ENCODE peak calls at places on chromosomes 2 and 18, in nine cellular contexts. Y is heart left ventricle; I is body of pancreas; Q is DND-41; K is aorta; X is upper lobe of left lung; O is pancreas; G is PC-3; C is CD8-positive, alpha-beta T cell. U is an unnamed sample.

GRCh38 chr2:116819355-116819754 is 995.1 kb upstream of the DDX18 start:
- ATAC-seq in Y (no peak), I (no peak), Q (no peak), K (no peak), X (no peak), O (no peak), G (no peak), C (no peak), U (no peak)

GRCh38 chr2:60899892-60900249 is 18.5 kb downstream of the REL start:
- ATAC-seq in Y (no peak), I (no peak), Q (no peak), K (no peak), X (no peak), O (no peak), G (no peak), C (no peak), U (no peak)

GRCh38 chr18:57242285-57242684 is 95.4 kb downstream of the BOD1L2 start:
- ATAC-seq in Y (no peak), I (no peak), Q (no peak), K (no peak), X (no peak), O (peak; percentile 28), G (no peak), C (no peak), U (no peak)

GRCh38 chr18:49972535-49972934 is 159.2 kb upstream of the ACAA2 start:
- ATAC-seq in Y (no peak), I (no peak), Q (no peak), K (no peak), X (no peak), O (no peak), G (no peak), C (no peak), U (no peak)

GRCh38 chr18:57793630-57793986 is 9.5 kb downstream of the ATP8B1 start:
- ATAC-seq in Y (no peak), I (no peak), Q (no peak), K (peak; percentile 2), X (peak; percentile 47), O (no peak), G (no peak), C (no peak), U (no peak)

GRCh38 chr18:36203360-36203895 is 16.1 kb downstream of the MOCOS start:
- ATAC-seq in Y (no peak), I (no peak), Q (no peak), K (no peak), X (no peak), O (no peak), G (no peak), C (no peak), U (no peak)

GRCh38 chr18:45107425-45107824 is 426.7 kb downstream of the SETBP1 start:
- ATAC-seq in Y (no peak), I (no peak), Q (no peak), K (no peak), X (no peak), O (no peak), G (peak; percentile 18), C (no peak), U (no peak)

GRCh38 chr2:181656450-181657261 is at the start of gene CERKL:
- ATAC-seq in Y (peak; percentile 83), I (peak; percentile 79), Q (no peak), K (peak; percentile 79), X (peak; percentile 79), O (peak; percentile 96), G (peak; percentile 90), C (peak; percentile 23), U (peak; percentile 71)

GRCh38 chr2:200259577-200259957 is 46.9 kb upstream of the SPATS2L start:
- ATAC-seq in Y (no peak), I (peak; percentile 71), Q (no peak), K (no peak), X (peak; percentile 38), O (peak; percentile 52), G (peak; percentile 89), C (no peak), U (no peak)

GRCh38 chr2:88038263-88039105 is 17.1 kb downstream of the KRCC1 start:
- ATAC-seq in Y (peak; percentile 29), I (no peak), Q (no peak), K (no peak), X (no peak), O (no peak), G (peak; percentile 96), C (no peak), U (no peak)

GRCh38 chr2:136310797-136311558 is 193.0 kb upstream of the CXCR4 start:
- ATAC-seq in Y (no peak), I (no peak), Q (no peak), K (no peak), X (no peak), O (no peak), G (no peak), C (peak; percentile 75), U (no peak)

GRCh38 chr2:230423851-230424458 is 8.0 kb downstream of the SP100 start:
- ATAC-seq in Y (peak; percentile 50), I (peak; percentile 96), Q (no peak), K (no peak), X (peak; percentile 90), O (peak; percentile 98), G (peak; percentile 45), C (no peak), U (no peak)

GRCh38 chr2:130165293-130166016 is 15.9 kb downstream of the SMPD4 start:
- ATAC-seq in Y (no peak), I (no peak), Q (no peak), K (no peak), X (no peak), O (no peak), G (no peak), C (no peak), U (no peak)

GRCh38 chr18:67104700-67105284 is 411.7 kb downstream of the DSEL start:
- ATAC-seq in Y (peak; percentile 74), I (peak; percentile 87), Q (peak; percentile 71), K (no peak), X (no peak), O (peak; percentile 88), G (peak; percentile 96), C (no peak), U (peak; percentile 50)

GRCh38 chr18:45755936-45756335 is 32.0 kb downstream of the SLC14A1 start:
- ATAC-seq in Y (peak; percentile 96), I (peak; percentile 55), Q (no peak), K (peak; percentile 86), X (no peak), O (peak; percentile 57), G (peak; percentile 37), C (no peak), U (peak; percentile 58)

GRCh38 chr2:72325592-72326422 is 178.1 kb upstream of the CYP26B1 start:
- ATAC-seq in Y (peak; percentile 39), I (no peak), Q (no peak), K (peak; percentile 46), X (no peak), O (peak; percentile 51), G (no peak), C (no peak), U (no peak)

GRCh38 chr2:47086054-47086471 is 69.0 kb downstream of the STPG4 start:
- ATAC-seq in Y (peak; percentile 27), I (peak; percentile 52), Q (no peak), K (peak; percentile 3), X (peak; percentile 20), O (peak; percentile 66), G (no peak), C (no peak), U (peak; percentile 17)

GRCh38 chr2:196333397-196333796 is 162.0 kb upstream of the STK17B start:
- ATAC-seq in Y (no peak), I (no peak), Q (no peak), K (no peak), X (no peak), O (no peak), G (no peak), C (no peak), U (no peak)

GRCh38 chr18:3207565-3207964 is 12.2 kb downstream of the MYOM1 start:
- ATAC-seq in Y (peak; percentile 87), I (peak; percentile 52), Q (no peak), K (no peak), X (no peak), O (peak; percentile 39), G (peak; percentile 93), C (no peak), U (no peak)

GRCh38 chr2:48400553-48401179 is 129.3 kb upstream of the STON1 start:
- ATAC-seq in Y (no peak), I (no peak), Q (no peak), K (no peak), X (no peak), O (no peak), G (no peak), C (no peak), U (no peak)

GRCh38 chr18:13219012-13219396 is 444 bp downstream of the LDLRAD4 start:
- ATAC-seq in Y (no peak), I (no peak), Q (no peak), K (no peak), X (no peak), O (no peak), G (no peak), C (no peak), U (no peak)
- H3K27me3 ChIP-seq in Y (no peaks in the 10 kb centered on the region), I (no peaks in the 10 kb centered on the region), Q (no peaks in the 10 kb centered on the region), K (no peaks in the 10 kb centered on the region), X (peaks cover 16% of the 10 kb centered on the region), O (no peaks in the 10 kb centered on the region), G (peaks cover 92% of the 10 kb centered on the region), C (no peaks in the 10 kb centered on the region), U (no peaks in the 10 kb centered on the region)

GRCh38 chr2:100119235-100119634 is 23.2 kb downstream of the AFF3 start:
- ATAC-seq in Y (no peak), I (no peak), Q (no peak), K (no peak), X (no peak), O (no peak), G (no peak), C (no peak), U (no peak)

GRCh38 chr2:100109986-100110980 is 32.1 kb downstream of the AFF3 start:
- ATAC-seq in Y (no peak), I (no peak), Q (no peak), K (no peak), X (no peak), O (no peak), G (no peak), C (no peak), U (no peak)

GRCh38 chr2:100107911-100108647 is 34.3 kb downstream of the AFF3 start:
- ATAC-seq in Y (no peak), I (no peak), Q (no peak), K (no peak), X (no peak), O (no peak), G (no peak), C (no peak), U (no peak)

GRCh38 chr2:100114011-100114433 is 28.4 kb downstream of the AFF3 start:
- ATAC-seq in Y (no peak), I (no peak), Q (peak; percentile 91), K (no peak), X (no peak), O (no peak), G (no peak), C (no peak), U (no peak)
- H3K27me3 ChIP-seq in Y (no peaks in the 10 kb centered on the region), I (no peaks in the 10 kb centered on the region), Q (no peaks in the 10 kb centered on the region), K (no peaks in the 10 kb centered on the region), X (no peaks in the 10 kb centered on the region), O (no peaks in the 10 kb centered on the region), G (peaks cover 30% of the 10 kb centered on the region), C (no peaks in the 10 kb centered on the region), U (no peaks in the 10 kb centered on the region)

GRCh38 chr2:43397821-43398220 is 171.4 kb upstream of the ZFP36L2 start:
- ATAC-seq in Y (no peak), I (no peak), Q (no peak), K (no peak), X (no peak), O (no peak), G (no peak), C (no peak), U (no peak)
- H3K27me3 ChIP-seq in Y (no peaks in the 10 kb centered on the region), I (no peaks in the 10 kb centered on the region), Q (no peaks in the 10 kb centered on the region), K (no peaks in the 10 kb centered on the region), X (no peaks in the 10 kb centered on the region), O (no peaks in the 10 kb centered on the region), G (no peaks in the 10 kb centered on the region), C (no peaks in the 10 kb centered on the region), U (no peaks in the 10 kb centered on the region)

GRCh38 chr2:222297600-222297935 is 1.2 kb downstream of the PAX3 start:
- ATAC-seq in Y (no peak), I (no peak), Q (no peak), K (no peak), X (no peak), O (no peak), G (no peak), C (no peak), U (no peak)
- H3K27me3 ChIP-seq in Y (peaks cover 100% of the 10 kb centered on the region), I (no peaks in the 10 kb centered on the region), Q (peaks cover 2% of the 10 kb centered on the region), K (no peaks in the 10 kb centered on the region), X (peaks cover 92% of the 10 kb centered on the region), O (peaks cover 44% of the 10 kb centered on the region), G (peaks cover 80% of the 10 kb centered on the region), C (peaks cover 35% of the 10 kb centered on the region), U (peaks cover 100% of the 10 kb centered on the region)

U was measured in gastroesophageal sphincter.